ENCODE peak calls at places on chromosomes 12 and 14, in ten cellular contexts. J is nephron progenitor cell, V is HL-60, E is astrocyte of the spinal cord, G is cardiac muscle cell, O is ovary, W is adrenal gland, R is omental fat pad, M is H9, Y is osteocyte. L is an unnamed sample.

GRCh38 chr12:120468846-120469449 is 600 bp downstream of the SRSF9 start:
- DNase-seq in J (peak), V (peak), E (peak), G (no peak), O (peak), W (peak), R (peak), M (no peak), Y (no peak), L (peak)

GRCh38 chr12:54411398-54412241 is 7.4 kb downstream of the ITGA5 start:
- DNase-seq in J (no peak), V (peak), E (peak), G (peak), O (no peak), W (peak), R (no peak), M (peak), Y (no peak), L (peak)

GRCh38 chr14:90288646-90289355 is 32.4 kb downstream of the PSMC1 start:
- DNase-seq in J (no peak), V (no peak), E (no peak), G (no peak), O (no peak), W (no peak), R (no peak), M (no peak), Y (no peak), L (no peak)

GRCh38 chr12:124487065-124487833 is 80.2 kb downstream of the NCOR2 start:
- DNase-seq in J (no peak), V (peak), E (no peak), G (peak), O (peak), W (peak), R (no peak), M (no peak), Y (no peak), L (no peak)

GRCh38 chr14:51792819-51793218 is 67.6 kb upstream of the GNG2 start:
- DNase-seq in J (no peak), V (no peak), E (peak), G (peak), O (no peak), W (no peak), R (no peak), M (no peak), Y (no peak), L (no peak)

GRCh38 chr14:51219473-51220448 is 20.3 kb upstream of the TMX1 start:
- DNase-seq in J (no peak), V (no peak), E (peak), G (peak), O (no peak), W (peak), R (no peak), M (no peak), Y (no peak), L (no peak)

GRCh38 chr14:36747411-36748184 is 85.9 kb downstream of the PAX9 start:
- DNase-seq in J (no peak), V (no peak), E (no peak), G (no peak), O (no peak), W (no peak), R (no peak), M (no peak), Y (no peak), L (no peak)

GRCh38 chr12:49059385-49060232 is 985 bp downstream of the KMT2D start:
- DNase-seq in J (peak), V (no peak), E (no peak), G (peak), O (no peak), W (no peak), R (no peak), M (no peak), Y (no peak), L (peak)

GRCh38 chr12:6214633-6215032 is 14.4 kb downstream of the CD9 start:
- DNase-seq in J (no peak), V (no peak), E (no peak), G (no peak), O (no peak), W (no peak), R (no peak), M (no peak), Y (no peak), L (no peak)

GRCh38 chr14:23366163-23366921 is 1.4 kb upstream of the EFS start:
- DNase-seq in J (peak), V (no peak), E (peak), G (peak), O (peak), W (peak), R (peak), M (peak), Y (no peak), L (peak)

GRCh38 chr14:43898709-43899108 is 608.4 kb downstream of the FSCB start:
- DNase-seq in J (no peak), V (no peak), E (no peak), G (no peak), O (no peak), W (no peak), R (no peak), M (no peak), Y (no peak), L (no peak)

GRCh38 chr14:43896044-43896443 is 611.0 kb downstream of the FSCB start:
- DNase-seq in J (no peak), V (no peak), E (no peak), G (no peak), O (no peak), W (no peak), R (no peak), M (no peak), Y (no peak), L (no peak)

GRCh38 chr14:43900173-43900655 is 606.9 kb downstream of the FSCB start:
- DNase-seq in J (no peak), V (no peak), E (no peak), G (no peak), O (no peak), W (no peak), R (no peak), M (no peak), Y (no peak), L (no peak)

GRCh38 chr14:43894534-43894933 is 612.5 kb downstream of the FSCB start:
- DNase-seq in J (no peak), V (peak), E (no peak), G (peak), O (no peak), W (no peak), R (no peak), M (no peak), Y (no peak), L (no peak)
- TF ChIP-seq CTCF in J (peak), V (peak), E (peak), G (peak), O (no peak), W (peak), R (no peak), M (peak), Y (peak), L (no peak)

GRCh38 chr12:104582739-104583138 is 126.0 kb downstream of the CHST11 start:
- DNase-seq in J (no peak), V (no peak), E (no peak), G (no peak), O (no peak), W (no peak), R (no peak), M (no peak), Y (no peak), L (no peak)
- TF ChIP-seq CTCF in J (no peak), V (no peak), E (no peak), G (no peak), O (no peak), W (no peak), R (no peak), M (no peak), Y (no peak), L (no peak)

GRCh38 chr14:37903561-37904191 is 304.0 kb upstream of the SSTR1 start:
- DNase-seq in J (peak), V (no peak), E (peak), G (peak), O (no peak), W (no peak), R (no peak), M (no peak), Y (no peak), L (peak)
- TF ChIP-seq CTCF in J (peak), V (peak), E (peak), G (peak), O (peak), W (peak), R (no peak), M (peak), Y (peak), L (peak)

GRCh38 chr14:38056270-38056669 is 151.4 kb upstream of the SSTR1 start:
- DNase-seq in J (no peak), V (no peak), E (no peak), G (no peak), O (no peak), W (no peak), R (no peak), M (no peak), Y (no peak), L (no peak)
- TF ChIP-seq CTCF in J (no peak), V (no peak), E (no peak), G (no peak), O (no peak), W (no peak), R (no peak), M (peak), Y (no peak), L (no peak)

GRCh38 chr12:106392746-106393145 is 35.2 kb downstream of the POLR3B start:
- DNase-seq in J (no peak), V (no peak), E (no peak), G (no peak), O (no peak), W (no peak), R (no peak), M (no peak), Y (no peak), L (no peak)

GRCh38 chr12:106389181-106389580 is 31.6 kb downstream of the POLR3B start:
- DNase-seq in J (no peak), V (no peak), E (no peak), G (peak), O (no peak), W (no peak), R (no peak), M (no peak), Y (no peak), L (no peak)

GRCh38 chr12:106386836-106387555 is 29.4 kb downstream of the POLR3B start:
- DNase-seq in J (no peak), V (no peak), E (peak), G (peak), O (no peak), W (no peak), R (no peak), M (no peak), Y (no peak), L (peak)

DNA sequence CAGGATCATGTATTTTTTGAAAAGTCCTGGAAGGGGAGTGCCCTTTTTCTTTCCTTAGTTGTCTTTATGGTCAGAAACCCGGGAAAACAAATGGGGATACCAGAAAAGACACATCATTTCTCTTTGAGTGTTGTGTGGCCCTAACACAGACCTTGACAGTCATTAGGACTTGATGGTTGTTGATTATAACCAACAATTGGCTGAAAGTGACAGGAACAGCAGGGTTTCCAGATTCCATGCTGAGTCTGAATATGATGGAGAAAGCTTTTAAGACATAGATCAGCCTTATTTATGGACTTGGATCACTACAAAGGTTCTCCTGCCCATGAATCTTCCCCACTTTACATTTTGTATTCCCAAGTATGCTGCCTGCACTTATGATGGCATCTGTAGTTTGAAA is 30.3 kb downstream of the POLR3B start:
- DNase-seq in J (no peak), V (no peak), E (no peak), G (no peak), O (no peak), W (no peak), R (no peak), M (no peak), Y (no peak), L (no peak)
- TF ChIP-seq CTCF in J (no peak), V (no peak), E (no peak), G (no peak), O (no peak), W (no peak), R (no peak), M (no peak), Y (no peak), L (no peak)

DNA sequence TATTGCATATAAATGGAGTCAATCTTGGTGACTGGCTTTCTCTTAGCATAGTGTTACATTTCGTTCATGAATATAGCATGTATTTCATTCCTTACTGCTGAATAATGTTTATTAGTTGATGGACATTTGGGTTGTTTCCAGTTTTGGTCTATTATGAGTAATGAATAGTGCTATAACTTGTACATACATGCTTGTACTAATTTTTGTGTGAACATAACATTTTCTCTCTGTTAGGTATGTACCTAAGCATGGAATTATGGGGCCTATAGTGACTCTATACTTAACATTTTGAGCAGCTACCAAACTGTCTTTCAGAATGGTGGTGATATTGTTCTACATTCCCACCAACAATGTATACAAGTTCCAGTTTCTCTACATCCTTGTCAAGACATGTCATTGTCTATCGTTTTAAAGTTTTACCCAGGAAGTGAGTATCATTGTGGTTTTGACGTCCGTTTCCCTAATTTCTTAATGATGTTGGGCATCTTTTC is 23.1 kb downstream of the ATP2A2 start:
- DNase-seq in J (no peak), V (no peak), E (no peak), G (peak), O (no peak), W (no peak), R (no peak), M (no peak), Y (no peak), L (no peak)
- TF ChIP-seq CTCF in J (no peak), V (no peak), E (no peak), G (no peak), O (no peak), W (no peak), R (no peak), M (no peak), Y (no peak), L (no peak)

GRCh38 chr14:103123634-103124500 is 606 bp downstream of the TNFAIP2 start:
- DNase-seq in J (no peak), V (peak), E (no peak), G (peak), O (peak), W (peak), R (no peak), M (peak), Y (no peak), L (peak)
- TF ChIP-seq CTCF in J (no peak), V (no peak), E (peak), G (peak), O (no peak), W (no peak), R (no peak), M (peak), Y (peak), L (peak)

GRCh38 chr14:39467889-39468524 is 35.8 kb upstream of the FBXO33 start:
- DNase-seq in J (peak), V (peak), E (peak), G (peak), O (no peak), W (no peak), R (no peak), M (peak), Y (no peak), L (no peak)
- TF ChIP-seq CTCF in J (peak), V (peak), E (peak), G (peak), O (no peak), W (no peak), R (no peak), M (peak), Y (peak), L (peak)

L was measured in osteoblast.